ENCODE peak calls at places on chromosome X, in eight cellular contexts. One of them, this sample, is unnamed. For H3K36me3, the result is how much of the 10 kb centered on the place peaks cover.

GRCh38 chrX:43005561-43005960 is 227.6 kb upstream of the PPP1R2C start:
- DNase-seq in GM23248: no peak
- DNase-seq in hepatocyte: no peak
- DNase-seq in HCT116: no peak
- DNase-seq in PC-9: no peak
- DNase-seq in HepG2: no peak
- DNase-seq in SK-N-SH: no peak
- DNase-seq in fibroblast of lung: no peak
- DNase-seq in this sample: no peak

GRCh38 chrX:48961585-48962091 is 4.2 kb upstream of the OTUD5 start:
- DNase-seq in GM23248: no peak
- DNase-seq in hepatocyte: peak
- DNase-seq in HCT116: no peak
- DNase-seq in PC-9: no peak
- DNase-seq in HepG2: peak
- DNase-seq in SK-N-SH: no peak
- DNase-seq in fibroblast of lung: peak
- DNase-seq in this sample: peak

GRCh38 chrX:105618393-105619101 is 203.8 kb upstream of the NRK start:
- DNase-seq in GM23248: no peak
- DNase-seq in hepatocyte: no peak
- DNase-seq in HCT116: no peak
- DNase-seq in PC-9: no peak
- DNase-seq in HepG2: peak
- DNase-seq in SK-N-SH: no peak
- DNase-seq in fibroblast of lung: no peak
- DNase-seq in this sample: no peak

GRCh38 chrX:130726661-130727060 is 176.3 kb downstream of the ENOX2 start:
- DNase-seq in GM23248: peak
- DNase-seq in hepatocyte: no peak
- DNase-seq in HCT116: no peak
- DNase-seq in PC-9: no peak
- DNase-seq in HepG2: no peak
- DNase-seq in SK-N-SH: no peak
- DNase-seq in fibroblast of lung: peak
- DNase-seq in this sample: no peak

GRCh38 chrX:1679238-1679637 is 64.4 kb downstream of the ASMT start:
- DNase-seq in GM23248: peak
- DNase-seq in hepatocyte: no peak
- DNase-seq in HCT116: no peak
- DNase-seq in PC-9: no peak
- DNase-seq in HepG2: no peak
- DNase-seq in SK-N-SH: no peak
- DNase-seq in fibroblast of lung: no peak
- DNase-seq in this sample: no peak

GRCh38 chrX:30791296-30792278 is 97.5 kb downstream of the TAB3 start:
- DNase-seq in GM23248: no peak
- DNase-seq in hepatocyte: no peak
- DNase-seq in HCT116: no peak
- DNase-seq in PC-9: no peak
- DNase-seq in HepG2: no peak
- DNase-seq in SK-N-SH: no peak
- DNase-seq in fibroblast of lung: no peak
- DNase-seq in this sample: no peak

GRCh38 chrX:24561121-24561520 is 86.0 kb downstream of the PCYT1B start:
- DNase-seq in GM23248: peak
- DNase-seq in hepatocyte: no peak
- DNase-seq in HCT116: peak
- DNase-seq in PC-9: no peak
- DNase-seq in HepG2: no peak
- DNase-seq in SK-N-SH: peak
- DNase-seq in fibroblast of lung: no peak
- DNase-seq in this sample: peak

GRCh38 chrX:114800719-114801118 is 216.7 kb downstream of the IL13RA2 start:
- DNase-seq in GM23248: peak
- DNase-seq in hepatocyte: no peak
- DNase-seq in HCT116: peak
- DNase-seq in PC-9: peak
- DNase-seq in HepG2: peak
- DNase-seq in SK-N-SH: no peak
- DNase-seq in fibroblast of lung: peak
- DNase-seq in this sample: no peak

GRCh38 chrX:54926978-54927377 is 6.4 kb downstream of the TRO start:
- DNase-seq in GM23248: no peak
- DNase-seq in hepatocyte: no peak
- DNase-seq in HCT116: no peak
- DNase-seq in PC-9: no peak
- DNase-seq in HepG2: no peak
- DNase-seq in SK-N-SH: peak
- DNase-seq in fibroblast of lung: no peak
- DNase-seq in this sample: no peak

GRCh38 chrX:15790766-15791380 is 589 bp downstream of the ZRSR2 start:
- DNase-seq in GM23248: peak
- DNase-seq in hepatocyte: peak
- DNase-seq in HCT116: no peak
- DNase-seq in PC-9: peak
- DNase-seq in HepG2: no peak
- DNase-seq in SK-N-SH: peak
- DNase-seq in fibroblast of lung: peak
- DNase-seq in this sample: peak

GRCh38 chrX:154411981-154412340 is 622 bp downstream of the TAFAZZIN start:
- DNase-seq in GM23248: peak
- DNase-seq in hepatocyte: peak
- DNase-seq in HCT116: no peak
- DNase-seq in PC-9: peak
- DNase-seq in HepG2: peak
- DNase-seq in SK-N-SH: peak
- DNase-seq in fibroblast of lung: peak
- DNase-seq in this sample: peak

GRCh38 chrX:63561425-63561824 is 210.3 kb upstream of the SPIN4 start:
- DNase-seq in GM23248: peak
- DNase-seq in hepatocyte: no peak
- DNase-seq in HCT116: no peak
- DNase-seq in PC-9: no peak
- DNase-seq in HepG2: no peak
- DNase-seq in SK-N-SH: no peak
- DNase-seq in fibroblast of lung: no peak
- DNase-seq in this sample: no peak

GRCh38 chrX:40195368-40195767 is 97.6 kb upstream of the BCOR start:
- DNase-seq in GM23248: no peak
- DNase-seq in hepatocyte: no peak
- DNase-seq in HCT116: no peak
- DNase-seq in PC-9: no peak
- DNase-seq in HepG2: no peak
- DNase-seq in SK-N-SH: no peak
- DNase-seq in fibroblast of lung: no peak
- DNase-seq in this sample: no peak

GRCh38 chrX:40189018-40189417 is 91.3 kb upstream of the BCOR start:
- DNase-seq in GM23248: peak
- DNase-seq in hepatocyte: no peak
- DNase-seq in HCT116: no peak
- DNase-seq in PC-9: no peak
- DNase-seq in HepG2: no peak
- DNase-seq in SK-N-SH: no peak
- DNase-seq in fibroblast of lung: no peak
- DNase-seq in this sample: no peak

GRCh38 chrX:40184968-40185367 is 87.2 kb upstream of the BCOR start:
- DNase-seq in GM23248: no peak
- DNase-seq in hepatocyte: no peak
- DNase-seq in HCT116: no peak
- DNase-seq in PC-9: no peak
- DNase-seq in HepG2: no peak
- DNase-seq in SK-N-SH: no peak
- DNase-seq in fibroblast of lung: no peak
- DNase-seq in this sample: no peak

GRCh38 chrX:40192196-40192595 is 94.4 kb upstream of the BCOR start:
- DNase-seq in GM23248: no peak
- DNase-seq in hepatocyte: no peak
- DNase-seq in HCT116: no peak
- DNase-seq in PC-9: no peak
- DNase-seq in HepG2: no peak
- DNase-seq in SK-N-SH: no peak
- DNase-seq in fibroblast of lung: no peak
- DNase-seq in this sample: no peak

DNA sequence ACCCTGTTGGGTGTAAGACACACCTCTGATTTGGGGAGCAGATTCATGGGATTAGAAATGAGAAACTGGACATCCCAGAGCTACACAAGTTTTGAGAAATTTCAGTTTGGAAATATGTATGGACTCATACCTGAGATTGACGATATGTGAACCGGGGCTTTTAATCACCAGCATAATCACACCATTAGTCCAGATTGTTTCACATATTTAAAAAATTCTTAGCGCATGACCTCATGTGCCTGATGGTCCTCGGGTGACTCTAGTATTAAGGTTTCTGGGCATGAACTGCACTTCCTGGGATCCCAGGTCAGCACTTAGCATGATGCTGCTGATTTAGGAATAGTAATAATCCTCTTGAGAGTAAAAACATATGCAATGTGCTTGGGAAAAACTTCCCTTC is 91.9 kb upstream of the BCOR start:
- DNase-seq in GM23248: peak
- DNase-seq in hepatocyte: no peak
- DNase-seq in HCT116: no peak
- DNase-seq in PC-9: no peak
- DNase-seq in HepG2: no peak
- DNase-seq in SK-N-SH: no peak
- DNase-seq in fibroblast of lung: no peak
- DNase-seq in this sample: no peak
- H2AFZ ChIP-seq in GM23248: no peak
- H2AFZ ChIP-seq in hepatocyte: no peak
- H2AFZ ChIP-seq in HCT116: no peak
- H2AFZ ChIP-seq in PC-9: no peak
- H2AFZ ChIP-seq in HepG2: no peak
- H2AFZ ChIP-seq in SK-N-SH: no peak
- H2AFZ ChIP-seq in fibroblast of lung: no peak
- H2AFZ ChIP-seq in this sample: no peak

DNA sequence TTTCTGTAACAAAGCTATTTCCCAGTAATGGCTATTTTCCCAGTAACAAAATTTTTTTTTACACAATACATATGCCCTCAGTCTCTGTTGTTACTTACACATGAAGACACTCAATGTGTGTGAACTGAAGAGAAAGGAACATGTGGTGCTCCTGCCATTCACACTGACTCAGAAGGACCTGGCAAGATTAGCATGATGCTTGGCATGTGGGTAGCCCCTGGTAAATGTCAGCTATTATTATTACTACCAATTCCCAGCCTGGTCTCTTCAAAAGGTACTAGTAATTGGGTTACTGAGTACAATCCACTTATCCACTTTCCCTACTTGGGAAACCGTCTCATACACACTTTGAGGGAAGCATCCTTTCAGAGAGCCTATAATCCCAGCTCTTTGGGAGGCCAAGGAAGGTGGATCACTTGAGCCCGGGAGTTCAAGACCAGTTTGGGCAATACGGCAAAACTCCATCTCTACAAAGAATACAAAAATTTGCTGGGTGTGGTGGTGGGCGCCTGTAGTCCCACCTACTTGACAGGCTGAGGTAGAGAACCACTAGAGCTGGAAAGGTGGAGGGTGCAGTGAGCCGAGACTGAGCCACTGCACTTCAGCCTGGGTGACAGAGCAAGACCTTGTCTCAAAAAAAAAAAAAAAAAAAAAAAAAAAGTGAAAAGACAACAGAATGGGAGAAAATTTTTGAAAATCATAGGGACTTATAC is 14.6 kb downstream of the RBBP7 start:
- DNase-seq in GM23248: peak
- DNase-seq in hepatocyte: no peak
- DNase-seq in HCT116: no peak
- DNase-seq in PC-9: no peak
- DNase-seq in HepG2: no peak
- DNase-seq in SK-N-SH: no peak
- DNase-seq in fibroblast of lung: no peak
- DNase-seq in this sample: no peak
- H3K36me3 ChIP-seq in GM23248: under half
- H3K36me3 ChIP-seq in hepatocyte: under half
- H3K36me3 ChIP-seq in HCT116: under half
- H3K36me3 ChIP-seq in PC-9: under half
- H3K36me3 ChIP-seq in HepG2: under half
- H3K36me3 ChIP-seq in SK-N-SH: half or more
- H3K36me3 ChIP-seq in fibroblast of lung: under half
- H3K36me3 ChIP-seq in this sample: half or more

DNA sequence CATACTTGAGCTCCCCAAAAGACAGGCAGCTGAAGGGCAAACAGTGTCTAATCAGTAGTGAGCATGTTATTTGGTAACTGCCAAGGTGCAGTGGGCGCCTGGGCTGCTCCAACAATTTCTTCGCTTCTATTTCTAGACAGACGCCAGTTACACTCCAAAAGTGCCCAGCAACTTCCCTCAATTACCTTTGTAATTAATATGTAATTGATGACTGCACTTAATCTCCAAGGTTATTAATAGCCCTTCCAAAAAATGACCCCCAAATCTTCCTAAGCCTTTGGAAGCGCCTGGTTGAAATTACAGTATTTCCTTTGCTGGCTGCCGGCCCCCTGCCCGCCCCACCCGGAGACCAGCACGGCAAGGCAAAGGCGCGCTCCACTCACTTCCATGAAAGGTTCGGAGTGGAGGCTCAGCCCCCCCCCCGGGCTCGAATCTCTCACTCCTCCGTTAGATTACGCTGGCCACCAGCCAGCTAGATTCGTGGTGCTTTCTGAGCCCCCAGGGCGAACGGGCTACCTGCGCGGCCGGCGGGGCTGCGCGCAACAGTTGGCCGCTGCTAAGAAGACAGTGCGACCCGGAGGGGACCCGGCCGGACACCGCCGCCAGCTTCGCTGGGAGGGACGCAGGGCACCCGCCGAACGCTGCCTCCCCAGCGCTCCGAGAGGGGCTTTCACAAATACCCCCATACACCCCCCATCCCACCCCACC is 1.9 kb downstream of the GPC4 start:
- DNase-seq in GM23248: no peak
- DNase-seq in hepatocyte: no peak
- DNase-seq in HCT116: no peak
- DNase-seq in PC-9: no peak
- DNase-seq in HepG2: no peak
- DNase-seq in SK-N-SH: peak
- DNase-seq in fibroblast of lung: no peak
- DNase-seq in this sample: no peak
- H3K4me3 ChIP-seq in GM23248: peak
- H3K4me3 ChIP-seq in hepatocyte: peak
- H3K4me3 ChIP-seq in HCT116: no peak
- H3K4me3 ChIP-seq in PC-9: no peak
- H3K4me3 ChIP-seq in HepG2: no peak
- H3K4me3 ChIP-seq in SK-N-SH: no peak
- H3K4me3 ChIP-seq in fibroblast of lung: peak
- H3K4me3 ChIP-seq in this sample: no peak

DNA sequence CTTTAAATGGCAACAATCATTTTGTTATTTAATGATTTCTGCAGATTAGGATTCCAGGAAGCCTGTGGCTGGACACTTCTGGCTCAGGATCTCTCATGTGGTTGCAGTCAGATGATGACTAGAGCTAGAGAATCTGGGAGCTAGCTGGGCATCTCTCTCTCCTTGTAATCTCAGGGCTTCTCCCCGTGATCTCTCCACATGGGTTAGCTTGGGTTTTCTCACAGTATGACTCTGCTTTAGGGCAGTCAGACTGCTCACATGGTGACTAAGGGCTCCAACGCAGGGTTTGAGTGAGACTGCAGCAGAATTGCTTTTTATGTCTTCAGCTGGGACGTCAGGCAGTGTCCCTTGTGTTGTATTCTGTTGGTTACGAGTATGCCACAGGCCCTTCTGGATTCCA is 361.4 kb downstream of the CBLL2 start:
- DNase-seq in GM23248: peak
- DNase-seq in hepatocyte: no peak
- DNase-seq in HCT116: no peak
- DNase-seq in PC-9: no peak
- DNase-seq in HepG2: no peak
- DNase-seq in SK-N-SH: no peak
- DNase-seq in fibroblast of lung: peak
- DNase-seq in this sample: no peak
- H2AFZ ChIP-seq in GM23248: peak
- H2AFZ ChIP-seq in hepatocyte: no peak
- H2AFZ ChIP-seq in HCT116: no peak
- H2AFZ ChIP-seq in PC-9: no peak
- H2AFZ ChIP-seq in HepG2: no peak
- H2AFZ ChIP-seq in SK-N-SH: no peak
- H2AFZ ChIP-seq in fibroblast of lung: no peak
- H2AFZ ChIP-seq in this sample: no peak

This sample was measured in OCI-LY7.